ENCODE peak calls at places on chromosome 6, in ten cellular contexts. One of them, this sample, is unnamed. For H3K4me1, the result is how much of the 10 kb centered on the place peaks cover.

GRCh38 chr6:30264731-30265130 is 51.5 kb upstream of the TRIM26 start:
- DNase-seq in tibial artery: no peak
- DNase-seq in transverse colon: no peak
- DNase-seq in psoas muscle: no peak
- DNase-seq in heart right ventricle: no peak
- DNase-seq in left lung: no peak
- DNase-seq in testis: no peak
- DNase-seq in heart left ventricle: no peak
- DNase-seq in cardiac muscle cell: no peak
- DNase-seq in fibroblast of lung: no peak
- DNase-seq in this sample: no peak

GRCh38 chr6:110656492-110656891 is 158.8 kb downstream of the CDK19 start:
- DNase-seq in tibial artery: no peak
- DNase-seq in transverse colon: no peak
- DNase-seq in psoas muscle: no peak
- DNase-seq in heart right ventricle: no peak
- DNase-seq in left lung: no peak
- DNase-seq in testis: peak
- DNase-seq in heart left ventricle: no peak
- DNase-seq in cardiac muscle cell: no peak
- DNase-seq in fibroblast of lung: no peak
- DNase-seq in this sample: no peak

GRCh38 chr6:23307516-23307915 is 738.1 kb downstream of the HDGFL1 start:
- DNase-seq in tibial artery: no peak
- DNase-seq in transverse colon: no peak
- DNase-seq in psoas muscle: no peak
- DNase-seq in heart right ventricle: no peak
- DNase-seq in left lung: no peak
- DNase-seq in testis: no peak
- DNase-seq in heart left ventricle: no peak
- DNase-seq in cardiac muscle cell: peak
- DNase-seq in fibroblast of lung: no peak
- DNase-seq in this sample: no peak

GRCh38 chr6:428047-428608 is 36.6 kb downstream of the IRF4 start:
- DNase-seq in tibial artery: no peak
- DNase-seq in transverse colon: no peak
- DNase-seq in psoas muscle: no peak
- DNase-seq in heart right ventricle: no peak
- DNase-seq in left lung: no peak
- DNase-seq in testis: no peak
- DNase-seq in heart left ventricle: no peak
- DNase-seq in cardiac muscle cell: no peak
- DNase-seq in fibroblast of lung: no peak
- DNase-seq in this sample: no peak

GRCh38 chr6:9540534-9541126 is 874.2 kb downstream of the TFAP2A start:
- DNase-seq in tibial artery: no peak
- DNase-seq in transverse colon: no peak
- DNase-seq in psoas muscle: no peak
- DNase-seq in heart right ventricle: no peak
- DNase-seq in left lung: no peak
- DNase-seq in testis: no peak
- DNase-seq in heart left ventricle: no peak
- DNase-seq in cardiac muscle cell: peak
- DNase-seq in fibroblast of lung: peak
- DNase-seq in this sample: no peak

GRCh38 chr6:16436550-16436949 is 198.2 kb downstream of the GMPR start:
- DNase-seq in tibial artery: no peak
- DNase-seq in transverse colon: peak
- DNase-seq in psoas muscle: no peak
- DNase-seq in heart right ventricle: no peak
- DNase-seq in left lung: no peak
- DNase-seq in testis: no peak
- DNase-seq in heart left ventricle: no peak
- DNase-seq in cardiac muscle cell: no peak
- DNase-seq in fibroblast of lung: no peak
- DNase-seq in this sample: no peak

GRCh38 chr6:3956054-3956453 is 106.9 kb downstream of the FAM50B start:
- DNase-seq in tibial artery: no peak
- DNase-seq in transverse colon: no peak
- DNase-seq in psoas muscle: no peak
- DNase-seq in heart right ventricle: no peak
- DNase-seq in left lung: no peak
- DNase-seq in testis: no peak
- DNase-seq in heart left ventricle: no peak
- DNase-seq in cardiac muscle cell: no peak
- DNase-seq in fibroblast of lung: no peak
- DNase-seq in this sample: no peak

GRCh38 chr6:96631248-96631647 is 68.3 kb downstream of the FHL5 start:
- DNase-seq in tibial artery: no peak
- DNase-seq in transverse colon: no peak
- DNase-seq in psoas muscle: no peak
- DNase-seq in heart right ventricle: no peak
- DNase-seq in left lung: no peak
- DNase-seq in testis: peak
- DNase-seq in heart left ventricle: no peak
- DNase-seq in cardiac muscle cell: no peak
- DNase-seq in fibroblast of lung: no peak
- DNase-seq in this sample: no peak

GRCh38 chr6:156948240-156948639 is 171.1 kb downstream of the ARID1B start:
- DNase-seq in tibial artery: no peak
- DNase-seq in transverse colon: no peak
- DNase-seq in psoas muscle: no peak
- DNase-seq in heart right ventricle: no peak
- DNase-seq in left lung: no peak
- DNase-seq in testis: no peak
- DNase-seq in heart left ventricle: no peak
- DNase-seq in cardiac muscle cell: no peak
- DNase-seq in fibroblast of lung: no peak
- DNase-seq in this sample: no peak

GRCh38 chr6:156952401-156952800 is 175.2 kb downstream of the ARID1B start:
- DNase-seq in tibial artery: no peak
- DNase-seq in transverse colon: no peak
- DNase-seq in psoas muscle: no peak
- DNase-seq in heart right ventricle: no peak
- DNase-seq in left lung: no peak
- DNase-seq in testis: no peak
- DNase-seq in heart left ventricle: no peak
- DNase-seq in cardiac muscle cell: no peak
- DNase-seq in fibroblast of lung: no peak
- DNase-seq in this sample: no peak

GRCh38 chr6:156949376-156949775 is 172.2 kb downstream of the ARID1B start:
- DNase-seq in tibial artery: no peak
- DNase-seq in transverse colon: no peak
- DNase-seq in psoas muscle: no peak
- DNase-seq in heart right ventricle: peak
- DNase-seq in left lung: no peak
- DNase-seq in testis: no peak
- DNase-seq in heart left ventricle: peak
- DNase-seq in cardiac muscle cell: no peak
- DNase-seq in fibroblast of lung: peak
- DNase-seq in this sample: no peak

GRCh38 chr6:156948807-156949206 is 171.6 kb downstream of the ARID1B start:
- DNase-seq in tibial artery: no peak
- DNase-seq in transverse colon: no peak
- DNase-seq in psoas muscle: no peak
- DNase-seq in heart right ventricle: no peak
- DNase-seq in left lung: no peak
- DNase-seq in testis: no peak
- DNase-seq in heart left ventricle: no peak
- DNase-seq in cardiac muscle cell: no peak
- DNase-seq in fibroblast of lung: peak
- DNase-seq in this sample: no peak

GRCh38 chr6:156950084-156950483 is 172.9 kb downstream of the ARID1B start:
- DNase-seq in tibial artery: no peak
- DNase-seq in transverse colon: no peak
- DNase-seq in psoas muscle: no peak
- DNase-seq in heart right ventricle: no peak
- DNase-seq in left lung: no peak
- DNase-seq in testis: no peak
- DNase-seq in heart left ventricle: no peak
- DNase-seq in cardiac muscle cell: no peak
- DNase-seq in fibroblast of lung: no peak
- DNase-seq in this sample: no peak
- H3K4me1 ChIP-seq in tibial artery: under half
- H3K4me1 ChIP-seq in transverse colon: under half
- H3K4me1 ChIP-seq in psoas muscle: half or more
- H3K4me1 ChIP-seq in heart right ventricle: half or more
- H3K4me1 ChIP-seq in left lung: under half
- H3K4me1 ChIP-seq in testis: under half
- H3K4me1 ChIP-seq in heart left ventricle: under half
- H3K4me1 ChIP-seq in cardiac muscle cell: under half
- H3K4me1 ChIP-seq in fibroblast of lung: under half
- H3K4me1 ChIP-seq in this sample: under half

GRCh38 chr6:167487706-167488664 is 163.1 kb downstream of the TTLL2 start:
- DNase-seq in tibial artery: no peak
- DNase-seq in transverse colon: no peak
- DNase-seq in psoas muscle: no peak
- DNase-seq in heart right ventricle: no peak
- DNase-seq in left lung: no peak
- DNase-seq in testis: no peak
- DNase-seq in heart left ventricle: no peak
- DNase-seq in cardiac muscle cell: no peak
- DNase-seq in fibroblast of lung: no peak
- DNase-seq in this sample: no peak

GRCh38 chr6:167481527-167481926 is 156.6 kb downstream of the TTLL2 start:
- DNase-seq in tibial artery: no peak
- DNase-seq in transverse colon: no peak
- DNase-seq in psoas muscle: no peak
- DNase-seq in heart right ventricle: peak
- DNase-seq in left lung: no peak
- DNase-seq in testis: no peak
- DNase-seq in heart left ventricle: no peak
- DNase-seq in cardiac muscle cell: no peak
- DNase-seq in fibroblast of lung: no peak
- DNase-seq in this sample: no peak

GRCh38 chr6:167479967-167480653 is 155.2 kb downstream of the TTLL2 start:
- DNase-seq in tibial artery: no peak
- DNase-seq in transverse colon: no peak
- DNase-seq in psoas muscle: no peak
- DNase-seq in heart right ventricle: peak
- DNase-seq in left lung: no peak
- DNase-seq in testis: no peak
- DNase-seq in heart left ventricle: no peak
- DNase-seq in cardiac muscle cell: no peak
- DNase-seq in fibroblast of lung: no peak
- DNase-seq in this sample: no peak

DNA sequence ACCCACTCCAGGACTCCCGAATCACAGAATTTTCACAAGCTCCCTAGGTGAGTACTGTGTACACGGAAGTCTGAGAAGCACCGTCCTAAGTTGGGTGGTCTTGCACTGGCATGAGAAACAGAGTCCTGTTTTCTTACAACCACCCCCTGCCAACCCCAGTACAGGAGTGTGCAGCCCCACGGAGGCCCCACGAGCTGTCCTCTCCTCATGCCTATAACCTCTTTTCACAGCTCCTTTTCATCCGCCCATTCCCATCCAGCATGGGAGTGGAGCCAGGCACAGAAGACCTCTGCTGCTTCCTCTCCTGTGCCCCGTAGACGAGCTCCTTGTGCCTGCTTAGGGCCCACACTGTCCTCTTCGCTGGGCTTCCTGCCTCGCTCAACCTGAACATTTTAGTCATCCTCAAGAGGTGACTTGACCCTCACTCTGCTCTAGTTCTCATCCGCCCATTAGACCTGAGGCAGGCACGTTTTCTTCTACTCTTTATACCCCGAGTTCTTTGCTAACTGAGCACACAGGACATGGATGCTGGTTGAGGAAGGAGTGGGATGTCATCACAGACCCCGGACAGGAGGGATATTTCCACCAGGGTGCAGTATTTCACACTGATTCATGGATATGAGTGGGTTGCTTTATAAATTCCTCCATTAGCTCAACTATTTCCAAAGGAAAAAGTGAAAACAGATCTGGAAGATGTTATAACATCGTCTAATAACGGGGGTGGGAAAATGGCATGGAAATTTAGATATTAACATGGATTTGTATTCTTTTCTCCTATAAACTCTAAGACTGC is 160.5 kb downstream of the TTLL2 start:
- DNase-seq in tibial artery: no peak
- DNase-seq in transverse colon: no peak
- DNase-seq in psoas muscle: no peak
- DNase-seq in heart right ventricle: peak
- DNase-seq in left lung: no peak
- DNase-seq in testis: peak
- DNase-seq in heart left ventricle: no peak
- DNase-seq in cardiac muscle cell: peak
- DNase-seq in fibroblast of lung: peak
- DNase-seq in this sample: no peak
- TF ChIP-seq CTCF in tibial artery: peak
- TF ChIP-seq CTCF in transverse colon: peak
- TF ChIP-seq CTCF in psoas muscle: peak
- TF ChIP-seq CTCF in heart right ventricle: peak
- TF ChIP-seq CTCF in left lung: peak
- TF ChIP-seq CTCF in testis: peak
- TF ChIP-seq CTCF in heart left ventricle: peak
- TF ChIP-seq CTCF in cardiac muscle cell: peak
- TF ChIP-seq CTCF in fibroblast of lung: no peak
- TF ChIP-seq CTCF in this sample: peak

DNA sequence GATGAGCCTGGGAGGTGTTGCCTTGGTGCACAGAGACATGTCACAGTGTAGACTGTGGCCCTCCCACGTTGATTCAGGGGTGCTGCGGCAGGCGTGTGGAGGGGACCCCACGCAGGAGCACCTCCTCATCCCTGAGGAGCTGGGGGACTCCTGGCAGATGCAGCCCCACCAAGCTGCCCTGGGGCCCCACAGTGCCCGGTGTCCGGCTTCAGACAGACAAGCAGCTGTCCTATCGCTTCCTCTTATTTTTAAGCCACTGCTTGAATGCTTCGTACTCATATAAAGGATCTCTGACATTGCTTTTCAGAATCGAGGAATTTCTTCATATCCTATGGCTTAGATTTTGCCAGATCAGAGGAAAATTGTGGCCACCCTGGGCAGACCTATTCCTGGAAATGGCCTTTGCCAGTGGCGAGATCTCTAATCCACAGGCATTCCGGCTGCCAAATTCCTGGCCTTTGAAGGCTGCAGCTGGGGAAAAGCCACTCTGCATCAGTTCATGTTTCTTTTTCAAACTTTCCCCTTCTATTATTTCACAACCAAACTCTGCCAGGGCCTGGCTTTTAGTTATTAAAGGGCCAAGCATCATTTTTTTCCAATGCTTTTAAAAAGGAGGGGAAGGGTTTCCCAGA is 337.0 kb downstream of the THBS2 start:
- DNase-seq in tibial artery: peak
- DNase-seq in transverse colon: no peak
- DNase-seq in psoas muscle: peak
- DNase-seq in heart right ventricle: no peak
- DNase-seq in left lung: no peak
- DNase-seq in testis: peak
- DNase-seq in heart left ventricle: no peak
- DNase-seq in cardiac muscle cell: no peak
- DNase-seq in fibroblast of lung: peak
- DNase-seq in this sample: no peak
- H3K4me3 ChIP-seq in tibial artery: no peak
- H3K4me3 ChIP-seq in transverse colon: no peak
- H3K4me3 ChIP-seq in psoas muscle: peak
- H3K4me3 ChIP-seq in heart right ventricle: no peak
- H3K4me3 ChIP-seq in left lung: no peak
- H3K4me3 ChIP-seq in testis: no peak
- H3K4me3 ChIP-seq in heart left ventricle: no peak
- H3K4me3 ChIP-seq in cardiac muscle cell: no peak
- H3K4me3 ChIP-seq in fibroblast of lung: no peak
- H3K4me3 ChIP-seq in this sample: no peak

GRCh38 chr6:33749401-33749800 is 2.7 kb upstream of the IP6K3 start:
- DNase-seq in tibial artery: no peak
- DNase-seq in transverse colon: no peak
- DNase-seq in psoas muscle: no peak
- DNase-seq in heart right ventricle: no peak
- DNase-seq in left lung: no peak
- DNase-seq in testis: no peak
- DNase-seq in heart left ventricle: no peak
- DNase-seq in cardiac muscle cell: no peak
- DNase-seq in fibroblast of lung: no peak
- DNase-seq in this sample: no peak
- H3K4me1 ChIP-seq in tibial artery: under half
- H3K4me1 ChIP-seq in transverse colon: under half
- H3K4me1 ChIP-seq in psoas muscle: under half
- H3K4me1 ChIP-seq in heart right ventricle: under half
- H3K4me1 ChIP-seq in left lung: under half
- H3K4me1 ChIP-seq in testis: under half
- H3K4me1 ChIP-seq in heart left ventricle: under half
- H3K4me1 ChIP-seq in cardiac muscle cell: half or more
- H3K4me1 ChIP-seq in fibroblast of lung: under half
- H3K4me1 ChIP-seq in this sample: under half

This sample was measured in BE2C.